ENCODE peak calls at places on chromosomes 1 and 21, in seven cellular contexts. U is cortex of kidney, C is GM12865, N is AML-193, M is upper lobe of right lung, G is NCI-H2081, J is epithelial cell of esophagus. V is an unnamed sample.

GRCh38 chr1:204130178-204130577 is 21.7 kb downstream of the ETNK2 start:
- DNase-seq in U (no peak), C (no peak), N (no peak), M (no peak), G (peak; percentile 69), J (no peak), V (no peak)

GRCh38 chr1:91846007-91846620 is 39.8 kb downstream of the TGFBR3 start:
- DNase-seq in U (no peak), C (peak; percentile 40), N (no peak), M (no peak), G (peak; percentile 94), J (peak; percentile 6), V (no peak)

GRCh38 chr1:207088161-207088560 is 499 bp upstream of the C4BPB start:
- DNase-seq in U (no peak), C (no peak), N (no peak), M (no peak), G (no peak), J (no peak), V (no peak)

GRCh38 chr1:220235462-220235861 is 36.8 kb downstream of the RAB3GAP2 start:
- DNase-seq in U (no peak), C (no peak), N (no peak), M (no peak), G (peak; percentile 86), J (no peak), V (no peak)

GRCh38 chr1:55443175-55443933 is 228.2 kb upstream of the USP24 start:
- DNase-seq in U (no peak), C (no peak), N (no peak), M (peak; percentile 71), G (no peak), J (peak; percentile 70), V (no peak)

GRCh38 chr1:82220754-82221153 is 420.0 kb downstream of the ADGRL2 start:
- DNase-seq in U (no peak), C (no peak), N (no peak), M (no peak), G (no peak), J (no peak), V (no peak)

GRCh38 chr1:2442676-2443075 is 30.3 kb upstream of the PEX10 start:
- DNase-seq in U (no peak), C (no peak), N (no peak), M (no peak), G (no peak), J (no peak), V (no peak)

GRCh38 chr1:16012590-16013219 is 5.1 kb downstream of the HSPB7 start:
- DNase-seq in U (no peak), C (peak; percentile 65), N (peak; percentile 15), M (peak; percentile 87), G (peak; percentile 20), J (peak; percentile 59), V (no peak)

GRCh38 chr1:69246109-69246508 is 321.6 kb upstream of the LRRC7 start:
- DNase-seq in U (no peak), C (no peak), N (no peak), M (no peak), G (no peak), J (no peak), V (no peak)

GRCh38 chr1:64515427-64515826 is 45.5 kb downstream of the CACHD1 start:
- DNase-seq in U (no peak), C (no peak), N (peak; percentile 35), M (no peak), G (peak; percentile 24), J (peak; percentile 59), V (no peak)

GRCh38 chr1:192626366-192627179 is 9.4 kb upstream of the RGS13 start:
- DNase-seq in U (no peak), C (peak; percentile 36), N (no peak), M (no peak), G (no peak), J (no peak), V (no peak)

GRCh38 chr1:59485949-59486348 is 189.1 kb downstream of the FGGY start:
- DNase-seq in U (no peak), C (no peak), N (no peak), M (no peak), G (no peak), J (no peak), V (no peak)

GRCh38 chr21:46144464-46145070 is 10.8 kb downstream of the FTCD start:
- DNase-seq in U (no peak), C (no peak), N (no peak), M (no peak), G (no peak), J (no peak), V (no peak)

GRCh38 chr1:53559854-53560571 is 100.8 kb downstream of the DMRTB1 start:
- DNase-seq in U (no peak), C (no peak), N (no peak), M (peak; percentile 40), G (no peak), J (no peak), V (no peak)

GRCh38 chr1:246210751-246211150 is 296.3 kb downstream of the SMYD3 start:
- DNase-seq in U (no peak), C (no peak), N (no peak), M (no peak), G (peak; percentile 74), J (no peak), V (no peak)

GRCh38 chr1:10691075-10691739 is 105.2 kb downstream of the CASZ1 start:
- DNase-seq in U (no peak), C (no peak), N (no peak), M (no peak), G (no peak), J (no peak), V (no peak)

GRCh38 chr1:219092206-219092605 is 81.5 kb upstream of the LYPLAL1 start:
- DNase-seq in U (no peak), C (no peak), N (no peak), M (no peak), G (no peak), J (peak; percentile 62), V (no peak)

GRCh38 chr21:40685121-40685630 is 161.8 kb downstream of the DSCAM start:
- DNase-seq in U (no peak), C (no peak), N (no peak), M (no peak), G (no peak), J (no peak), V (no peak)

GRCh38 chr1:1770102-1770501 is 8.2 kb downstream of the NADK start:
- DNase-seq in U (no peak), C (no peak), N (no peak), M (no peak), G (no peak), J (no peak), V (no peak)

GRCh38 chr21:44529503-44530125 is 10.4 kb downstream of the KRTAP10-1 start:
- DNase-seq in U (no peak), C (no peak), N (no peak), M (peak; percentile 48), G (no peak), J (no peak), V (peak; percentile 66)

GRCh38 chr1:145849356-145850165 is 4.1 kb downstream of the NUDT17 start:
- DNase-seq in U (no peak), C (no peak), N (no peak), M (no peak), G (no peak), J (peak; percentile 26), V (no peak)

GRCh38 chr1:234963904-234964702 is 164.5 kb downstream of the TOMM20 start:
- DNase-seq in U (no peak), C (no peak), N (no peak), M (no peak), G (no peak), J (no peak), V (no peak)

GRCh38 chr1:21649315-21649714 is 19.8 kb downstream of the RAP1GAP start:
- DNase-seq in U (no peak), C (no peak), N (no peak), M (no peak), G (no peak), J (no peak), V (no peak)

GRCh38 chr1:188371295-188371806 is 1542.6 kb downstream of the PLA2G4A start:
- DNase-seq in U (no peak), C (no peak), N (no peak), M (no peak), G (no peak), J (no peak), V (no peak)

GRCh38 chr1:151130837-151131586 is 15.4 kb downstream of the SEMA6C start:
- DNase-seq in U (no peak), C (peak; percentile 90), N (no peak), M (peak; percentile 90), G (no peak), J (peak; percentile 95), V (peak; percentile 89)

V was measured in spleen.